ENCODE peak calls at places on chromosomes 13 and 19, in four cellular contexts. One of them, this sample, is unnamed.

GRCh38 chr13:59475911-59476310 is 687.8 kb downstream of the DIAPH3 start:
- DNase-seq in NCI-H1105: no peak
- DNase-seq in OCI-LY7: no peak
- DNase-seq in NCI-H1092: no peak
- DNase-seq in this sample: no peak

GRCh38 chr13:49716615-49717014 is 25.3 kb upstream of the EBPL start:
- DNase-seq in NCI-H1105: no peak
- DNase-seq in OCI-LY7: no peak
- DNase-seq in NCI-H1092: no peak
- DNase-seq in this sample: no peak

GRCh38 chr19:51724543-51724942 is 752 bp upstream of the HAS1 start:
- DNase-seq in NCI-H1105: no peak
- DNase-seq in OCI-LY7: no peak
- DNase-seq in NCI-H1092: no peak
- DNase-seq in this sample: no peak

GRCh38 chr13:46633416-46633815 is 80.4 kb downstream of the LRCH1 start:
- DNase-seq in NCI-H1105: no peak
- DNase-seq in OCI-LY7: no peak
- DNase-seq in NCI-H1092: no peak
- DNase-seq in this sample: peak; percentile 14

GRCh38 chr13:48163066-48163465 is 68.2 kb upstream of the MED4 start:
- DNase-seq in NCI-H1105: no peak
- DNase-seq in OCI-LY7: no peak
- DNase-seq in NCI-H1092: no peak
- DNase-seq in this sample: no peak

GRCh38 chr19:38946229-38947010 is 15.7 kb downstream of the MRPS12 start:
- DNase-seq in NCI-H1105: no peak
- DNase-seq in OCI-LY7: no peak
- DNase-seq in NCI-H1092: no peak
- DNase-seq in this sample: no peak

GRCh38 chr13:98523455-98524102 is 53.3 kb downstream of the STK24 start:
- DNase-seq in NCI-H1105: no peak
- DNase-seq in OCI-LY7: peak; percentile 28
- DNase-seq in NCI-H1092: no peak
- DNase-seq in this sample: peak; percentile 19

GRCh38 chr13:78589206-78589605 is 14.1 kb downstream of the POU4F1 start:
- DNase-seq in NCI-H1105: no peak
- DNase-seq in OCI-LY7: peak; percentile 29
- DNase-seq in NCI-H1092: no peak
- DNase-seq in this sample: peak; percentile 25

GRCh38 chr19:6099633-6100032 is 10.7 kb downstream of the RFX2 start:
- DNase-seq in NCI-H1105: no peak
- DNase-seq in OCI-LY7: no peak
- DNase-seq in NCI-H1092: no peak
- DNase-seq in this sample: peak; percentile 51

GRCh38 chr13:97932006-97932405 is 21.5 kb upstream of the IPO5 start:
- DNase-seq in NCI-H1105: no peak
- DNase-seq in OCI-LY7: no peak
- DNase-seq in NCI-H1092: no peak
- DNase-seq in this sample: no peak

GRCh38 chr19:294819-295686 is 3.9 kb upstream of the PLPP2 start:
- DNase-seq in NCI-H1105: peak; percentile 39
- DNase-seq in OCI-LY7: peak; percentile 13
- DNase-seq in NCI-H1092: no peak
- DNase-seq in this sample: no peak

GRCh38 chr13:94712812-94713555 is 639 bp upstream of the SOX21 start:
- DNase-seq in NCI-H1105: no peak
- DNase-seq in OCI-LY7: no peak
- DNase-seq in NCI-H1092: peak; percentile 59
- DNase-seq in this sample: no peak

GRCh38 chr13:26961890-26962615 is 201.5 kb upstream of the GPR12 start:
- DNase-seq in NCI-H1105: peak; percentile 5
- DNase-seq in OCI-LY7: no peak
- DNase-seq in NCI-H1092: peak; percentile 28
- DNase-seq in this sample: no peak

GRCh38 chr19:10292206-10292788 is 2.5 kb downstream of the ICAM5 start:
- DNase-seq in NCI-H1105: no peak
- DNase-seq in OCI-LY7: peak; percentile 81
- DNase-seq in NCI-H1092: no peak
- DNase-seq in this sample: peak; percentile 65

GRCh38 chr13:108426893-108427292 is 157.4 kb downstream of the TNFSF13B start:
- DNase-seq in NCI-H1105: no peak
- DNase-seq in OCI-LY7: no peak
- DNase-seq in NCI-H1092: no peak
- DNase-seq in this sample: no peak

GRCh38 chr13:31322025-31322424 is 122.2 kb downstream of the B3GLCT start:
- DNase-seq in NCI-H1105: no peak
- DNase-seq in OCI-LY7: peak; percentile 41
- DNase-seq in NCI-H1092: no peak
- DNase-seq in this sample: peak; percentile 84

GRCh38 chr13:49645451-49645850 is 17.1 kb downstream of the ARL11 start:
- DNase-seq in NCI-H1105: no peak
- DNase-seq in OCI-LY7: no peak
- DNase-seq in NCI-H1092: no peak
- DNase-seq in this sample: no peak

GRCh38 chr13:55214851-55215345 is 1925.8 kb upstream of the PRR20A start:
- DNase-seq in NCI-H1105: no peak
- DNase-seq in OCI-LY7: no peak
- DNase-seq in NCI-H1092: no peak
- DNase-seq in this sample: no peak

GRCh38 chr19:2149980-2150793 is 1.2 kb downstream of the AP3D1 start:
- DNase-seq in NCI-H1105: no peak
- DNase-seq in OCI-LY7: no peak
- DNase-seq in NCI-H1092: no peak
- DNase-seq in this sample: peak; percentile 57

GRCh38 chr13:108494991-108495661 is 134.3 kb upstream of the MYO16 start:
- DNase-seq in NCI-H1105: no peak
- DNase-seq in OCI-LY7: no peak
- DNase-seq in NCI-H1092: no peak
- DNase-seq in this sample: no peak

GRCh38 chr13:44620057-44620456 is 43.9 kb upstream of the TSC22D1 start:
- DNase-seq in NCI-H1105: no peak
- DNase-seq in OCI-LY7: no peak
- DNase-seq in NCI-H1092: no peak
- DNase-seq in this sample: no peak

GRCh38 chr13:96796234-96796633 is 198.0 kb downstream of the OXGR1 start:
- DNase-seq in NCI-H1105: no peak
- DNase-seq in OCI-LY7: no peak
- DNase-seq in NCI-H1092: no peak
- DNase-seq in this sample: no peak

GRCh38 chr13:111388851-111389500 is 68.5 kb downstream of the TEX29 start:
- DNase-seq in NCI-H1105: no peak
- DNase-seq in OCI-LY7: no peak
- DNase-seq in NCI-H1092: no peak
- DNase-seq in this sample: no peak

GRCh38 chr13:92196566-92197256 is 798.3 kb downstream of the GPC5 start:
- DNase-seq in NCI-H1105: no peak
- DNase-seq in OCI-LY7: no peak
- DNase-seq in NCI-H1092: peak; percentile 57
- DNase-seq in this sample: no peak

GRCh38 chr19:29277107-29277506 is 64.2 kb upstream of the UQCRFS1 start:
- DNase-seq in NCI-H1105: no peak
- DNase-seq in OCI-LY7: peak; percentile 72
- DNase-seq in NCI-H1092: no peak
- DNase-seq in this sample: peak; percentile 88

GRCh38 chr13:51009597-51009996 is 100.0 kb downstream of the RNASEH2B start:
- DNase-seq in NCI-H1105: no peak
- DNase-seq in OCI-LY7: no peak
- DNase-seq in NCI-H1092: no peak
- DNase-seq in this sample: no peak

GRCh38 chr13:113528101-113528797 is 37.7 kb upstream of the DCUN1D2 start:
- DNase-seq in NCI-H1105: no peak
- DNase-seq in OCI-LY7: no peak
- DNase-seq in NCI-H1092: peak; percentile 45
- DNase-seq in this sample: no peak

GRCh38 chr13:35694549-35695233 is 218.2 kb upstream of the MAB21L1 start:
- DNase-seq in NCI-H1105: no peak
- DNase-seq in OCI-LY7: no peak
- DNase-seq in NCI-H1092: no peak
- DNase-seq in this sample: no peak

GRCh38 chr19:3133793-3134116 is 2.1 kb upstream of the GNA15 start:
- DNase-seq in NCI-H1105: no peak
- DNase-seq in OCI-LY7: no peak
- DNase-seq in NCI-H1092: no peak
- DNase-seq in this sample: no peak

GRCh38 chr13:105446197-105446596 is 1089.3 kb downstream of the EFNB2 start:
- DNase-seq in NCI-H1105: no peak
- DNase-seq in OCI-LY7: no peak
- DNase-seq in NCI-H1092: no peak
- DNase-seq in this sample: no peak